ENCODE peak calls at places on chromosomes 1 and 21, in five cellular contexts. P, A, B, H and R are unnamed samples.

GRCh38 chr1:84611091-84611490 is 36.9 kb upstream of the CTBS start:
- DNase-seq in A (no peak), P (no peak), B (no peak), H (no peak), R (no peak)

GRCh38 chr1:85427358-85427757 is 37.6 kb downstream of the DDAH1 start:
- DNase-seq in B (no peak), P (no peak), A (no peak), H (no peak), R (no peak)

GRCh38 chr1:222081859-222082258 is 340.0 kb upstream of the DUSP10 start:
- DNase-seq in A (no peak), H (no peak), B (no peak), P (no peak), R (no peak)

GRCh38 chr1:197170538-197170937 is 24.1 kb upstream of the ASPM start:
- DNase-seq in A (no peak), H (peak), P (no peak), B (no peak), R (no peak)

GRCh38 chr1:21012937-21013336 is 163.8 kb downstream of the EIF4G3 start:
- DNase-seq in B (peak), A (no peak), P (no peak), H (no peak), R (no peak)

GRCh38 chr1:195717651-195718050 is 890.6 kb downstream of the KCNT2 start:
- DNase-seq in P (no peak), H (no peak), A (no peak), B (no peak), R (no peak)

GRCh38 chr1:95384570-95384969 is 150.6 kb downstream of the RWDD3 start:
- DNase-seq in B (no peak), A (no peak), H (peak), P (no peak), R (no peak)

GRCh38 chr1:93353286-93353685 is 7.6 kb downstream of the DR1 start:
- DNase-seq in H (no peak), P (no peak), B (no peak), A (no peak), R (no peak)

GRCh38 chr1:8061673-8062386 is 35.7 kb upstream of the ERRFI1 start:
- DNase-seq in A (no peak), P (no peak), H (no peak), B (no peak), R (no peak)

GRCh38 chr1:178724386-178724733 is 684 bp upstream of the RALGPS2 start:
- DNase-seq in H (no peak), P (no peak), B (no peak), A (no peak), R (no peak)

GRCh38 chr21:31509108-31510017 is 150.1 kb upstream of the SOD1 start:
- DNase-seq in A (peak), P (peak), B (no peak), H (peak), R (no peak)

DNA sequence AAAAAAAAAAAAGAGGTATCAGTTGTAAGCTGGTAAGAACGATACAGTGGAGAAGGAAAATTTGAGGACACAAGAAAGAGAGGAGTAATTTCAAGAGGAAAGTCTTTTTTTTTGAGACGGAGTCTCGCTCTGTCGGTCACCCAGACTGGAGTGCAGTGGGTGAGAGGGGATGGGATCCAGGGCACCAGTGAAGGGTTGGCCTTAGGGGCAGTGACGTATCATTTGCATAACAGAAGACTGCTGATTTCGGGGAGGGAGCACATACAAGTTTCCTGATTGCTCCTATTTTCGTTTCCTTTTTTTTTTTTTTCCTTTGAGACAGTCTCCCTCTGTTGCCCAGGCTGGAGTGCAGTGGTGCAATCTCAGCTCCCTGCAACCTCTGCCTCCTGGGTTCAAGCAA is 4.2 kb downstream of the S100A13 start:
- DNase-seq in B (peak), P (no peak), H (no peak), A (no peak), R (no peak)
- TF ChIP-seq POLR2AphosphoS5 in B (no peak), P (no peak), H (no peak), A (no peak), R (no peak)

GRCh38 chr1:31809698-31810097 is 6.1 kb downstream of the SPOCD1 start:
- DNase-seq in A (no peak), P (no peak), B (no peak), H (no peak), R (no peak)
- H3K27ac ChIP-seq in A (no peak), P (no peak), B (no peak), H (no peak), R (no peak)

GRCh38 chr1:243883551-243883950 is 33.5 kb upstream of the AKT3 start:
- DNase-seq in H (no peak), P (no peak), B (no peak), A (no peak), R (no peak)
- TF ChIP-seq POLR2AphosphoS5 in H (no peak), P (no peak), B (no peak), A (no peak), R (no peak)

GRCh38 chr1:168054117-168054516 is 82.6 kb downstream of the GPR161 start:
- DNase-seq in P (no peak), A (no peak), B (no peak), H (no peak), R (no peak)
- H3K27ac ChIP-seq in P (no peak), A (no peak), B (no peak), H (no peak), R (no peak)

GRCh38 chr1:205344010-205344808 is 12.5 kb downstream of the KLHDC8A start:
- DNase-seq in A (no peak), H (peak), B (no peak), P (peak), R (no peak)
- TF ChIP-seq POLR2AphosphoS5 in A (no peak), H (no peak), B (no peak), P (no peak), R (no peak)

GRCh38 chr1:12341667-12342066 is 111.8 kb downstream of the VPS13D start:
- DNase-seq in H (no peak), A (no peak), P (no peak), B (no peak), R (no peak)
- H3K27ac ChIP-seq in H (no peak), A (no peak), P (no peak), B (no peak), R (no peak)

GRCh38 chr1:214552174-214552608 is 789 bp upstream of the PTPN14 start:
- DNase-seq in B (peak), P (peak), A (no peak), H (peak), R (no peak)

GRCh38 chr1:214553142-214553710 is 1.8 kb upstream of the PTPN14 start:
- DNase-seq in P (no peak), A (no peak), H (no peak), B (no peak), R (no peak)

GRCh38 chr1:214550339-214551051 is 907 bp downstream of the PTPN14 start:
- DNase-seq in P (no peak), H (no peak), A (no peak), B (no peak), R (no peak)

GRCh38 chr1:214551052-214551435 is 358 bp downstream of the PTPN14 start:
- DNase-seq in B (peak), P (peak), H (no peak), A (no peak), R (no peak)

GRCh38 chr1:214551436-214552173 is at the start of gene PTPN14:
- DNase-seq in P (peak), H (peak), A (no peak), B (peak), R (no peak)
- TF ChIP-seq POLR2AphosphoS5 in P (peak), H (no peak), A (no peak), B (peak), R (peak)

GRCh38 chr1:36529762-36530260 is 47.1 kb upstream of the CSF3R start:
- DNase-seq in A (no peak), H (no peak), P (no peak), B (peak), R (no peak)
- H3K27ac ChIP-seq in A (no peak), H (no peak), P (no peak), B (no peak), R (no peak)

GRCh38 chr1:3111616-3112021 is 42.6 kb downstream of the PRDM16 start:
- DNase-seq in P (no peak), B (no peak), H (no peak), A (no peak), R (no peak)
- TF ChIP-seq POLR2AphosphoS5 in P (no peak), B (no peak), H (no peak), A (no peak), R (no peak)

GRCh38 chr1:18953656-18954259 is 2.7 kb downstream of the IFFO2 start:
- DNase-seq in P (no peak), A (no peak), B (no peak), H (no peak), R (no peak)

GRCh38 chr1:18950415-18951026 is 6.0 kb downstream of the IFFO2 start:
- DNase-seq in B (peak), H (no peak), A (no peak), P (no peak), R (no peak)

GRCh38 chr1:18949689-18950414 is 6.6 kb downstream of the IFFO2 start:
- DNase-seq in A (no peak), B (peak), P (no peak), H (peak), R (no peak)

GRCh38 chr1:18951416-18951815 is 5.1 kb downstream of the IFFO2 start:
- DNase-seq in P (no peak), H (no peak), B (no peak), A (no peak), R (no peak)

DNA sequence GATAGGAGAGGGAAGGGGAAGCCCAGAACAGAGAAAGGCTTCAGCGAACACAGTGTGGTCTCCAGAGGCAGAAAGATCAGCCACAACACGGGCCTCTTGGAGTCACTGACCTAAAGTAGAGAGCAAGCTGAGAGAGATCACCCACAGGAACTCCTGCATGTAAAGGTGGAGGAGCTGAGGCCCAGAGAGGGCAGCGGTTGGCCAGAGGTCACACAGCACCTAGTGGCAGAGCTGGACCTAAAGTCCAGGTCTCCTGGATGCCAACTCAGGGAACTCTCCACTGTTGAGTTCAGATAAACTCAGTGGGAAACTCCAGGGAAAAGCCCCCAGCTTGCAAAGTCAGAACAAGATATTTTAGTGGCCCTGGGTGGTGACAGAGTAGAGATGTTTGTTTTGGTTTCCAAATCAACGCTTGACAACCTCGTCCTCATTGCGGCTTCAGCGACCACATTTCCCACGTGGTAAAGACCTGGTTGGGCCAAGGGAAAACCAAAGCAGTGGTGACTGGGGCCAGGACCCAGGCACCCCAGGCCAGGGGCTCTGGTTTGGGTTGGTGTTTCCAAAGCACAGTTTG is 4.6 kb downstream of the IFFO2 start:
- DNase-seq in A (peak), H (no peak), P (peak), B (no peak), R (no peak)
- H3K27ac ChIP-seq in A (peak), H (peak), P (peak), B (peak), R (peak)